ENCODE peak calls at places on chromosomes 1 and 21, in eight cellular contexts. J is PC-3; Q is fibroblast of lung; U is IMR-90; B is body of pancreas; Z is GM23338; L is CD4-positive, alpha-beta memory T cell; A is transverse colon. I is an unnamed sample. For H3K4me1, the result is how much of the 10 kb centered on the place peaks cover.

GRCh38 chr1:19735419-19736127 is 64.1 kb downstream of the TMCO4 start:
- DNase-seq in J (peak), Q (peak), U (peak), B (peak), Z (no peak), L (no peak), A (peak), I (peak)

GRCh38 chr21:14836950-14837349 is 227.8 kb downstream of the NRIP1 start:
- DNase-seq in J (peak), Q (no peak), U (peak), B (no peak), Z (no peak), L (no peak), A (no peak), I (no peak)

GRCh38 chr1:52191395-52191965 is 49.6 kb downstream of the ZFYVE9 start:
- DNase-seq in J (no peak), Q (no peak), U (no peak), B (no peak), Z (no peak), L (no peak), A (no peak), I (no peak)

GRCh38 chr1:164576311-164577271 is 17.6 kb downstream of the PBX1 start:
- DNase-seq in J (no peak), Q (peak), U (peak), B (no peak), Z (peak), L (no peak), A (no peak), I (peak)

GRCh38 chr1:115669002-115669673 is 27.4 kb downstream of the VANGL1 start:
- DNase-seq in J (peak), Q (peak), U (peak), B (no peak), Z (no peak), L (no peak), A (no peak), I (no peak)

GRCh38 chr1:204093421-204093717 is 20.5 kb downstream of the SOX13 start:
- DNase-seq in J (no peak), Q (no peak), U (no peak), B (peak), Z (no peak), L (no peak), A (peak), I (no peak)

GRCh38 chr1:199357591-199357990 is 669.9 kb upstream of the NR5A2 start:
- DNase-seq in J (no peak), Q (no peak), U (no peak), B (no peak), Z (no peak), L (no peak), A (no peak), I (no peak)

GRCh38 chr1:36528361-36529349 is 45.9 kb upstream of the CSF3R start:
- DNase-seq in J (no peak), Q (no peak), U (no peak), B (no peak), Z (peak), L (no peak), A (no peak), I (peak)

GRCh38 chr1:17350053-17350452 is 21.9 kb upstream of the PADI6 start:
- DNase-seq in J (no peak), Q (no peak), U (no peak), B (no peak), Z (no peak), L (no peak), A (no peak), I (no peak)

GRCh38 chr1:204359474-204360255 is at the start of gene PLEKHA6:
- DNase-seq in J (no peak), Q (peak), U (peak), B (peak), Z (peak), L (no peak), A (no peak), I (peak)

GRCh38 chr21:45309541-45310381 is 22.1 kb upstream of the POFUT2 start:
- DNase-seq in J (no peak), Q (no peak), U (no peak), B (peak), Z (no peak), L (no peak), A (no peak), I (no peak)

GRCh38 chr1:221740260-221740830 is 1.5 kb downstream of the DUSP10 start:
- DNase-seq in J (no peak), Q (no peak), U (no peak), B (no peak), Z (no peak), L (no peak), A (no peak), I (no peak)

GRCh38 chr1:235613617-235614016 is 36.0 kb downstream of the GNG4 start:
- DNase-seq in J (no peak), Q (no peak), U (no peak), B (no peak), Z (no peak), L (no peak), A (peak), I (no peak)

GRCh38 chr1:37634554-37635308 is at the start of gene RSPO1:
- DNase-seq in J (no peak), Q (peak), U (no peak), B (no peak), Z (peak), L (no peak), A (peak), I (no peak)

GRCh38 chr1:179366093-179366800 is 476 bp downstream of the AXDND1 start:
- DNase-seq in J (no peak), Q (no peak), U (peak), B (no peak), Z (peak), L (peak), A (no peak), I (peak)

GRCh38 chr21:43603230-43603626 is 56.1 kb downstream of the HSF2BP start:
- DNase-seq in J (no peak), Q (no peak), U (no peak), B (no peak), Z (no peak), L (no peak), A (no peak), I (no peak)

GRCh38 chr21:26061437-26061836 is 109.1 kb downstream of the APP start:
- DNase-seq in J (no peak), Q (peak), U (peak), B (peak), Z (no peak), L (no peak), A (no peak), I (no peak)

GRCh38 chr1:109768700-109769325 is 5.1 kb upstream of the EPS8L3 start:
- DNase-seq in J (no peak), Q (no peak), U (no peak), B (no peak), Z (no peak), L (no peak), A (peak), I (peak)

GRCh38 chr1:41499591-41499990 is 15.1 kb upstream of the EDN2 start:
- DNase-seq in J (no peak), Q (no peak), U (no peak), B (peak), Z (no peak), L (no peak), A (no peak), I (no peak)

GRCh38 chr1:17594026-17594425 is 54.5 kb downstream of the ARHGEF10L start:
- DNase-seq in J (no peak), Q (peak), U (no peak), B (no peak), Z (no peak), L (no peak), A (no peak), I (no peak)

GRCh38 chr1:111476761-111477309 is 3.1 kb downstream of the C1orf162 start:
- DNase-seq in J (no peak), Q (no peak), U (no peak), B (no peak), Z (no peak), L (peak), A (no peak), I (no peak)

GRCh38 chr1:12622506-12622905 is 4.5 kb upstream of the DHRS3 start:
- DNase-seq in J (no peak), Q (no peak), U (no peak), B (peak), Z (no peak), L (no peak), A (no peak), I (no peak)

GRCh38 chr1:113677250-113678158 is 81.8 kb downstream of the PHTF1 start:
- DNase-seq in J (peak), Q (peak), U (peak), B (peak), Z (peak), L (no peak), A (no peak), I (no peak)

GRCh38 chr21:46005481-46005881 is 23.9 kb downstream of the COL6A1 start:
- DNase-seq in J (no peak), Q (no peak), U (no peak), B (no peak), Z (no peak), L (no peak), A (peak), I (no peak)

GRCh38 chr1:56297191-56297590 is 282.2 kb downstream of the PLPP3 start:
- DNase-seq in J (no peak), Q (no peak), U (no peak), B (no peak), Z (no peak), L (no peak), A (no peak), I (no peak)

DNA sequence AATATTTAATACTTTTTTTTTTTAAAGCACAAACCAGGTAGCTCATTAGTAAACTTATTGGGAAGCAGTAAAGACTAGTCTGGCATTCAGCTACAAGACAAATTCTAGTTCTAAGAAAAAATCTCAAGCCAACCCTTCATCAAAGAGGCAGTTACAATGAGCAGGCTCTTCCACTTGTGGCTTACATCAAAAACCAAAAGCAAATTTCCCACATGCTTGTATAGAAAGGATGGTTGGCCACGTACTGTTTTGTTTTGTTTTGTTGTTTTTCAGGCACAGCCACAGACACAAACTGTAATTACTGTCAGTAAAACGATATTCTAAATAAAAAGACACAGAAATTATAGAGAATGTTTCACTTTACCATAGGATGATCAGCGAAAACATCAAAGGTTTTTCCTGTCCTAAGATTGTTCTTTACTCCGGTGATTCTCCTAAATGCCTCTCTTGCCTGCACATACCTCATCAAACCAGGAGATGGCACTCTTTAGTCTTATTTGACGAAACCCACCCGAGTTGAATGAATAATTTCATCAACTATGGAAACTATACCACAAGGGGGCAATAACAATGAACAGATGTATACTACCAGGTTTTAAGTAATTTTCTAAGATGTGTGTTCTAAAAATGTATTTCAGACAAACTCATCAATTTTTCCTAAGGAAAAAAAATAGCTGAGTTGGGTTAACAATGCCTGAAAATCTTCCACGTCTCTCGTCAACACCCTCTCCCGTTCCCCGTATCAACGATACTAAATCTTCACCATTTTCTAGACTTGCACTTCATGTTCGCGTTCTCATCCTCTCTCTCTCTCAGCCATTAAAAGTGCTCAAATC is 26.9 kb downstream of the RPL5 start:
- DNase-seq in J (peak), Q (peak), U (peak), B (peak), Z (peak), L (peak), A (peak), I (peak)
- H3K4me3 ChIP-seq in J (peak), Q (no peak), U (no peak), B (no peak), Z (no peak), L (no peak), A (peak), I (peak)

GRCh38 chr1:153567621-153568366 is 2.1 kb upstream of the S100A2 start:
- DNase-seq in J (peak), Q (peak), U (peak), B (no peak), Z (peak), L (no peak), A (no peak), I (no peak)
- H3K4me1 ChIP-seq in J (half or more), Q (under half), U (under half), B (under half), Z (under half), L (under half), A (half or more), I (under half)

GRCh38 chr1:26540346-26540745 is 10.8 kb downstream of the RPS6KA1 start:
- DNase-seq in J (no peak), Q (no peak), U (no peak), B (no peak), Z (no peak), L (no peak), A (no peak), I (no peak)
- H3K27ac ChIP-seq in J (no peak), Q (no peak), U (no peak), B (no peak), Z (no peak), L (peak), A (peak), I (peak)

GRCh38 chr1:8343464-8344001 is 25.6 kb downstream of the SLC45A1 start:
- DNase-seq in J (peak), Q (peak), U (peak), B (peak), Z (no peak), L (no peak), A (peak), I (peak)
- H3K4me3 ChIP-seq in J (peak), Q (peak), U (no peak), B (no peak), Z (no peak), L (no peak), A (no peak), I (no peak)

DNA sequence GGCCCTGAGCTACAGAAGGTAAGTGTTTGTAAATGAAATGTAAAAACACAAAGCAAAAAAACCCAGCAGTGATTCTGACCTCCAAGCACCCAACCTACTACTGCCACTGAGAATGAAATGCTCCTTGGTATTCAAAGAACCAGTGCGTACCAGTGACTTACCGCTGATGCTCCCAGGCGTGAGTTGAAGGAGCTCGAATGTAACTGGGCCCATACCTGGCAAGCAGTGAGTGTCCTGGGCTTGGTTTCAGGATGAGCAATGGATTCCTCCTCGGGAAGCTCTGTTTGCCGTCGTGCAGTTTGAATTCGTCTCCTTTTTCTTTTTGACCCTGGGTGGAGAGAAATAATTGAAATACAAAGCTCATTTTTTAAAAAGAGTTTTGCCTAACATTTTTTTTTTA is 121.9 kb downstream of the ATG4C start:
- DNase-seq in J (no peak), Q (no peak), U (no peak), B (no peak), Z (peak), L (no peak), A (no peak), I (no peak)
- H3K4me1 ChIP-seq in J (under half), Q (under half), U (under half), B (under half), Z (under half), L (under half), A (under half), I (under half)

GRCh38 chr1:53909946-53910345 is 16.0 kb downstream of the DIO1 start:
- DNase-seq in J (no peak), Q (peak), U (peak), B (no peak), Z (no peak), L (no peak), A (no peak), I (no peak)
- H3K27ac ChIP-seq in J (no peak), Q (no peak), U (peak), B (no peak), Z (no peak), L (no peak), A (no peak), I (no peak)

GRCh38 chr1:27772071-27772470 is 948 bp upstream of the STX12 start:
- DNase-seq in J (no peak), Q (peak), U (no peak), B (no peak), Z (peak), L (no peak), A (no peak), I (no peak)
- H3K4me3 ChIP-seq in J (peak), Q (peak), U (peak), B (no peak), Z (peak), L (peak), A (peak), I (peak)

GRCh38 chr1:157431751-157432150 is 120.6 kb downstream of the FCRL5 start:
- DNase-seq in J (peak), Q (no peak), U (peak), B (no peak), Z (no peak), L (no peak), A (no peak), I (no peak)
- H3K4me1 ChIP-seq in J (under half), Q (under half), U (under half), B (under half), Z (under half), L (under half), A (under half), I (under half)

DNA sequence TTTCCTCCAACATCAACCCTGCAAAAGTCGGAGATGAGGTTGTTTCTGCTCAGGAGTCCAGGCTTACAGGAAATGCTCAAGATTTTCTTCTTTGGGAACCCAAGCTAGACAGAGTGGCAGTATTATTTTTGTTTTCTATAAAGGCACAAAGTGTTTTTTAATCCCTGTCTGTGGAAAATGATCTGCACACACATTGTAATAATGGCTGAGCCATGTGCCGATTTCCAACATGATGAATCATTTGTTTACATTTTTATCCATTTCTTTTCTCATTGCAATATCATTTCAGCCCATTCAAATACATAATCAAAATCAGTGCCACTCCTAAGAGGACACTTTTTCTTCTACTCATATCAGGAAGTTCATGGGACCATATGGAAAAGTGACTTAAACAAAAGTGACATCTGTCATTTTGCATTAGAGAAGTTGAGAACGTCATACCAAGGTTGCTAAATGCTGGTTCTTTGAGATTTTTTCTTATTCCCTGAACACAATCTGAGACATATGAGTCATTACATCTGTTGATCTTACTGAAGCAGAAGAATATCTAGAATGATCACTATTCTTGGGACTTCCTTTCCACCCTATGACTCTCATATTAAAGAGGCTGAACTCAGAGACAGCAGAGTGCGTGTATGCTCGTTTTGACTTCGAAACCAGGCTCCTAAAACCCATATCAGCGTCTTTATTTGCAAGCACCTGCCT is 44.9 kb downstream of the ACTA1 start:
- DNase-seq in J (peak), Q (peak), U (peak), B (no peak), Z (no peak), L (no peak), A (no peak), I (no peak)
- H3K27ac ChIP-seq in J (peak), Q (no peak), U (peak), B (no peak), Z (no peak), L (no peak), A (no peak), I (no peak)

GRCh38 chr1:8379513-8380186 is 61.7 kb downstream of the SLC45A1 start:
- DNase-seq in J (no peak), Q (no peak), U (no peak), B (no peak), Z (peak), L (no peak), A (no peak), I (peak)

GRCh38 chr1:8378202-8378601 is 60.3 kb downstream of the SLC45A1 start:
- DNase-seq in J (no peak), Q (peak), U (peak), B (no peak), Z (no peak), L (no peak), A (no peak), I (peak)

GRCh38 chr1:8378981-8379470 is 61.1 kb downstream of the SLC45A1 start:
- DNase-seq in J (no peak), Q (peak), U (no peak), B (no peak), Z (no peak), L (no peak), A (no peak), I (peak)

GRCh38 chr1:8376358-8376840 is 58.5 kb downstream of the SLC45A1 start:
- DNase-seq in J (no peak), Q (no peak), U (no peak), B (no peak), Z (no peak), L (no peak), A (no peak), I (peak)

DNA sequence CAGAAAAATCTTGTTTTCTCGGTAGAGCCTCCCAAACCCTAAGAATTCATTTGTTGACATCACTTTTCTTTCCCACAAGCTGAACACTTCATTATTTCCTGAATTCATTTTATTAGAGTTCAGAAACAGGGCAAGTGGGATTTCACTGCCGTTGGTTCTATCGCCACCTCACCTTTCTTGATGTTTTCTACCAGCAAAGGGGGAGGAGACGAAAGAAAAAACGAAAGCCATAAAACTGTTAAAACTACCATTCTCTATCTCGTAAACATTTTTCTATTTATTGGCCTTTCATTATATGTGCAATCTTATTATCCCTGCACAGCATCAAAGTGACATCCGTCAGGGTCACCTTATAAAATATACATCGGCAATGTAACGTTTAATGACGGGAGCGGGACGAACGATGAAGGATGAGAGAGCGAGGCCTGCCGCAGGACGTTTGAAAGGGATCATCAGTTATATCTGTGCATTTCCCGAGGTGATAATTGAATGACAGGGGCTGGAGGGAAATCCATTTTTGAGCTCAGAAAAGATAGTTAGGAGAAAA is 59.5 kb downstream of the SLC45A1 start:
- DNase-seq in J (no peak), Q (no peak), U (no peak), B (no peak), Z (no peak), L (no peak), A (no peak), I (no peak)
- H3K4me3 ChIP-seq in J (no peak), Q (no peak), U (no peak), B (no peak), Z (no peak), L (no peak), A (no peak), I (no peak)